ENCODE peak calls at places on chromosomes 11 and 22, in eight cellular contexts. M is upper lobe of right lung, W is A549, G is SK-N-SH, U is astrocyte, H is left ventricle myocardium inferior, R is colonic mucosa, E is endodermal cell. V is an unnamed sample.

GRCh38 chr11:64251986-64252837 is 882 bp downstream of the PLCB3 start:
- DNase-seq in M (peak), W (no peak), G (peak), U (no peak), H (peak), R (peak), E (peak), V (no peak)

GRCh38 chr11:83156150-83156995 is 558 bp upstream of the PCF11 start:
- DNase-seq in M (peak), W (peak), G (peak), U (peak), H (no peak), R (peak), E (peak), V (peak)

GRCh38 chr11:121448431-121448941 is 3.6 kb upstream of the SORL1 start:
- DNase-seq in M (no peak), W (no peak), G (no peak), U (no peak), H (no peak), R (no peak), E (no peak), V (no peak)

GRCh38 chr11:128757886-128758612 is 64.2 kb downstream of the FLI1 start:
- DNase-seq in M (no peak), W (no peak), G (no peak), U (no peak), H (no peak), R (no peak), E (no peak), V (no peak)

GRCh38 chr11:118878187-118878586 is 5.5 kb upstream of the CXCR5 start:
- DNase-seq in M (no peak), W (no peak), G (no peak), U (no peak), H (no peak), R (no peak), E (no peak), V (no peak)

GRCh38 chr22:19874307-19875060 is 19.8 kb upstream of the GNB1L start:
- DNase-seq in M (peak), W (no peak), G (peak), U (peak), H (peak), R (peak), E (peak), V (peak)

GRCh38 chr11:86735462-86736302 is 63.3 kb upstream of the ME3 start:
- DNase-seq in M (no peak), W (peak), G (no peak), U (peak), H (no peak), R (no peak), E (no peak), V (no peak)

GRCh38 chr22:20805972-20806471 is 32.1 kb downstream of the SERPIND1 start:
- DNase-seq in M (no peak), W (no peak), G (no peak), U (no peak), H (no peak), R (no peak), E (peak), V (peak)

GRCh38 chr22:31449521-31449920 is 40.1 kb downstream of the EIF4ENIF1 start:
- DNase-seq in M (no peak), W (no peak), G (no peak), U (no peak), H (no peak), R (no peak), E (no peak), V (no peak)

GRCh38 chr11:23404225-23405160 is 544.2 kb upstream of the CCDC179 start:
- DNase-seq in M (peak), W (no peak), G (no peak), U (no peak), H (peak), R (no peak), E (no peak), V (no peak)

GRCh38 chr11:108569896-108570295 is 23.7 kb downstream of the EXPH5 start:
- DNase-seq in M (no peak), W (no peak), G (no peak), U (no peak), H (no peak), R (no peak), E (no peak), V (no peak)

GRCh38 chr11:56509439-56509838 is 18.3 kb upstream of the OR5M8 start:
- DNase-seq in M (no peak), W (no peak), G (no peak), U (no peak), H (no peak), R (peak), E (no peak), V (no peak)

GRCh38 chr11:113553905-113554304 is 78.7 kb upstream of the DRD2 start:
- DNase-seq in M (no peak), W (no peak), G (peak), U (no peak), H (no peak), R (no peak), E (peak), V (no peak)

GRCh38 chr11:113554531-113554930 is 79.3 kb upstream of the DRD2 start:
- DNase-seq in M (no peak), W (no peak), G (no peak), U (no peak), H (no peak), R (no peak), E (peak), V (no peak)

GRCh38 chr11:113551645-113552044 is 76.4 kb upstream of the DRD2 start:
- DNase-seq in M (no peak), W (no peak), G (no peak), U (no peak), H (no peak), R (no peak), E (peak), V (no peak)

GRCh38 chr11:113552271-113552670 is 77.1 kb upstream of the DRD2 start:
- DNase-seq in M (no peak), W (no peak), G (no peak), U (no peak), H (no peak), R (no peak), E (peak), V (no peak)

DNA sequence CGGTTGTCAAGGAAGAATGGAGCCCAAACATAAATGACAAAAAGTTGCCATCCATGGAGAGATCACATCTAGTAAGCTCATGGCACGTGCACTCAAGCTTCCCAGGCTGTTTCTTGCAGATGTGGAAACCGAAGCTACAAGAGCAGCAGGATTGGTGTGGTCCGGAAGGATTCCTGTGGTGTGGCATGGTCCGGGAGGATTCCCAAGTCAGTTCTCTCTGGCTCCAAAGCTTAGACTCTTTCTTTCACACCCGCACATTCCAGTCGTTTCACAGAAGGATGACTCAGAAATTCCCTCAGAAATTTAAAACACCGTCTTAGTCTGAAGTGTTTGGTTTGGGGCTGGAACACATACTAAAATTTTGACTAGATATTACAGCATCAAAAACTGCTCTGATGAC is 78.0 kb upstream of the DRD2 start:
- DNase-seq in M (no peak), W (peak), G (no peak), U (peak), H (no peak), R (no peak), E (peak), V (no peak)
- H3K27ac ChIP-seq in M (no peak), W (no peak), G (no peak), U (peak), H (no peak), R (no peak), E (peak), V (no peak)

GRCh38 chr22:28741758-28742561 is at the start of the genes CHEK2 and HSCB:
- DNase-seq in M (peak), W (peak), G (peak), U (peak), H (peak), R (peak), E (peak), V (peak)
- TF ChIP-seq CTCF in M (no peak), W (no peak), G (no peak), U (no peak), H (peak), R (no peak), E (peak), V (no peak)

DNA sequence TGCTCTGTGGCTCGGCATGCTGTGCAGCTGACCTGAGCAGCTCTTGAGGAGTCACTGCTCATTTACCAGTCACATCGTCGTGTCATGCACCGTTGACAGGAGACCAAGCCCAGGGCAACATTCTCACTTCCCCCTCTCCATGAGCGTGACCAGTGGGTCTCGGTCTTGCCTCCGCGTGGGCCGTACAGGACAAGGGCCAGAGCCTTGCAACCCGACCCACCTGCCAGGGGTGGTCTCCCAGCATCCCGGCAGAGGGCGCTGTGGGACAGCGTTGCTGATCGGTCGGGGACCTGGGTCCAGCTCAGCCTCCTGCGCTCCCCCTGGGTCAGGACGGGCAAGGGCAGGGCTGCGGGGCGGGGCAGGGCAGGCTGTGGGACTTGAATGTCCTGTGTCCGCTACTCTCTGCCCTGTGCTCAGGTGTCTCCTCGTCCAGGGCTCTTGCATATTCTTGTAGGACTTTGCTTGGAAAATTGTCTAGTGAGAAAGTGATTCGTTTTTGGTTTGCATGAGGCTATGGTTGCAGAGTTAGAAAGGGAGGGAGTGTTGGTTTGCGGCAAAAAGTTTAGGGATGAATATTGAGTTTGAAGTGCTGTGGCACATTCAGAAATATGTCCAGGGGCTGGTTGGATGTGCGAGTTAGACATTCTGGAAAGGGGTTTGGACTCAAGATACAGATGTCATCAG is 16.2 kb downstream of the EIF4G2 start:
- DNase-seq in M (peak), W (peak), G (peak), U (peak), H (peak), R (peak), E (peak), V (peak)
- H3K4me3 ChIP-seq in M (no peak), W (no peak), G (no peak), U (no peak), H (peak), R (no peak), E (no peak), V (peak)

GRCh38 chr11:16469968-16470367 is 113.6 kb upstream of the SOX6 start:
- DNase-seq in M (no peak), W (no peak), G (no peak), U (no peak), H (no peak), R (no peak), E (no peak), V (no peak)
- H3K27ac ChIP-seq in M (no peak), W (no peak), G (no peak), U (no peak), H (peak), R (no peak), E (no peak), V (no peak)

GRCh38 chr11:10322830-10323792 is 18.2 kb downstream of the ADM start:
- DNase-seq in M (no peak), W (peak), G (peak), U (peak), H (peak), R (peak), E (peak), V (peak)
- TF ChIP-seq CTCF in M (peak), W (peak), G (peak), U (peak), H (peak), R (peak), E (peak), V (peak)

V was measured in coronary artery.